ENCODE peak calls at places on chromosome 12, in four cellular contexts. L is stomach, E is spleen, J is GM23338. P is an unnamed sample.

GRCh38 chr12:96219700-96220206 is 25.6 kb downstream of the ELK3 start:
- DNase-seq in L (no peak), E (no peak), J (no peak), P (no peak)

GRCh38 chr12:22858849-22859569 is 234.0 kb downstream of the ETNK1 start:
- DNase-seq in L (no peak), E (no peak), J (no peak), P (no peak)

GRCh38 chr12:2402180-2402579 is 349.4 kb downstream of the CACNA1C start:
- DNase-seq in L (no peak), E (no peak), J (no peak), P (no peak)

GRCh38 chr12:100473716-100474150 is at the start of gene NR1H4:
- DNase-seq in L (no peak), E (no peak), J (no peak), P (no peak)

GRCh38 chr12:59911516-59911915 is 315.7 kb downstream of the SLC16A7 start:
- DNase-seq in L (no peak), E (no peak), J (no peak), P (no peak)

GRCh38 chr12:112017041-112017440 is 3.8 kb downstream of the ERP29 start:
- DNase-seq in L (no peak), E (no peak), J (no peak), P (no peak)

GRCh38 chr12:10453144-10453543 is at the start of gene KLRC1:
- DNase-seq in L (no peak), E (no peak), J (no peak), P (no peak)

GRCh38 chr12:24505366-24506025 is 443.4 kb downstream of the BCAT1 start:
- DNase-seq in L (no peak), E (no peak), J (no peak), P (no peak)

GRCh38 chr12:2170376-2170775 is 117.6 kb downstream of the CACNA1C start:
- DNase-seq in L (no peak), E (no peak), J (no peak), P (no peak)

GRCh38 chr12:6368906-6369525 is 6.3 kb downstream of the SCNN1A start:
- DNase-seq in L (no peak), E (peak; percentile 60), J (no peak), P (no peak)

GRCh38 chr12:104046306-104046705 is 3.7 kb downstream of the GLT8D2 start:
- DNase-seq in L (no peak), E (no peak), J (no peak), P (no peak)

GRCh38 chr12:111438501-111438900 is 32.8 kb downstream of the SH2B3 start:
- DNase-seq in L (peak; percentile 48), E (peak; percentile 89), J (peak; percentile 37), P (no peak)

GRCh38 chr12:57772429-57773322 is at the start of gene EEF1AKMT3:
- DNase-seq in L (peak; percentile 70), E (peak; percentile 90), J (peak; percentile 73), P (peak; percentile 40)

GRCh38 chr12:95545731-95546490 is 5.4 kb downstream of the USP44 start:
- DNase-seq in L (no peak), E (no peak), J (peak; percentile 28), P (no peak)

GRCh38 chr12:5170894-5171293 is 127.2 kb downstream of the KCNA5 start:
- DNase-seq in L (no peak), E (no peak), J (no peak), P (no peak)

GRCh38 chr12:90261283-90261682 is 552.6 kb upstream of the ATP2B1 start:
- DNase-seq in L (no peak), E (no peak), J (no peak), P (no peak)

GRCh38 chr12:82596484-82596883 is 90.2 kb upstream of the TMTC2 start:
- DNase-seq in L (no peak), E (no peak), J (no peak), P (no peak)

GRCh38 chr12:69047990-69048389 is 115.0 kb upstream of the CPM start:
- DNase-seq in L (no peak), E (no peak), J (no peak), P (no peak)

DNA sequence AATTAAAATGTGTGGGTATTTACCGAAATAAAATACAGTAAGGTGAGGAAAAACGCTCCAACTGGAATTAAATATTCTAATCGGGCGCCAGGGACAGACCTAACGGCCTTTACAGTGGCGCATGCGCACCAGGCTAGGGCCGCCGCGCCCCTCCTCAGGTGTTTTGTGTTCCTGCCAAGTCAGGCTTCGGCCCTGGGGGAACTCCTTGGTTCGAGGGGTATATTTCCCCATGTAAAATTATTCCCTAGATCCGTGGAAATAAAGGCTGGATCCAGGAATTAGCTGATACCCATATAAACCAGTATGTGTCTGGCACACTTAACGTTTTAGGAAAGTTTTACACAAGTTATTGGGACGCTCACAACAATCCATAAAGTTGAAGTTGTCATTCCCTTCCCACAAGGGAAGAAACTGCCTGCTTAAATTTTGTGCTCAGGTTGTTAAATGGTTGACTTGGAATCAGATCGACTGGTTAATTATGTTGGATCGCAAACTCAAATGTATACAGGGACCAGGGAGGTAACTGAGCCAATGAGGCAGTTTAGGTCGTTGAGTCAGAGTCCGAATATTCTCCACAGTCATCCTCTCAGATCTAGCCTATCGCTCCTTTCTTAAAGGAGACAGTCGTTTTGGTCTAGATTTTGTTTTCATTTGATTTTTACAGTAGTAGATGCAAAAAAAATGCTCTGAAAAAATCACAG is 617 bp upstream of the ANAPC7 start:
- DNase-seq in L (peak; percentile 82), E (peak; percentile 93), J (peak; percentile 90), P (peak; percentile 69)
- TF ChIP-seq POLR2AphosphoS5 in L (peak; percentile 5), E (peak; percentile 58), J (peak; percentile 44), P (no peak)

GRCh38 chr12:31874961-31875608 is 84.1 kb upstream of the RESF1 start:
- DNase-seq in L (peak; percentile 55), E (peak; percentile 84), J (peak; percentile 29), P (peak; percentile 34)
- TF ChIP-seq POLR2AphosphoS5 in L (peak; percentile 32), E (peak; percentile 82), J (no peak), P (no peak)

GRCh38 chr12:56462565-56462964 is 5.8 kb upstream of the SPRYD4 start:
- DNase-seq in L (no peak), E (no peak), J (peak; percentile 61), P (no peak)

GRCh38 chr12:56469007-56469930 is 891 bp downstream of the SPRYD4 start:
- DNase-seq in L (peak; percentile 32), E (peak; percentile 84), J (no peak), P (no peak)

GRCh38 chr12:56474389-56474788 is 6.0 kb downstream of the SPRYD4 start:
- DNase-seq in L (no peak), E (no peak), J (no peak), P (no peak)

GRCh38 chr12:56468216-56469006 is at the start of gene SPRYD4:
- DNase-seq in L (peak; percentile 95), E (peak; percentile 98), J (peak; percentile 96), P (peak; percentile 80)
- TF ChIP-seq POLR2AphosphoS5 in L (peak; percentile 98), E (peak; percentile 97), J (peak; percentile 90), P (peak; percentile 91)

GRCh38 chr12:127809236-127809635 is 457.7 kb upstream of the TMEM132C start:
- DNase-seq in L (no peak), E (no peak), J (no peak), P (no peak)
- TF ChIP-seq POLR2AphosphoS5 in L (peak; percentile 28), E (no peak), J (no peak), P (no peak)

GRCh38 chr12:737117-737739 is 15.2 kb upstream of the WNK1 start:
- DNase-seq in L (peak; percentile 66), E (no peak), J (no peak), P (no peak)
- TF ChIP-seq POLR2AphosphoS5 in L (peak; percentile 89), E (no peak), J (no peak), P (no peak)

DNA sequence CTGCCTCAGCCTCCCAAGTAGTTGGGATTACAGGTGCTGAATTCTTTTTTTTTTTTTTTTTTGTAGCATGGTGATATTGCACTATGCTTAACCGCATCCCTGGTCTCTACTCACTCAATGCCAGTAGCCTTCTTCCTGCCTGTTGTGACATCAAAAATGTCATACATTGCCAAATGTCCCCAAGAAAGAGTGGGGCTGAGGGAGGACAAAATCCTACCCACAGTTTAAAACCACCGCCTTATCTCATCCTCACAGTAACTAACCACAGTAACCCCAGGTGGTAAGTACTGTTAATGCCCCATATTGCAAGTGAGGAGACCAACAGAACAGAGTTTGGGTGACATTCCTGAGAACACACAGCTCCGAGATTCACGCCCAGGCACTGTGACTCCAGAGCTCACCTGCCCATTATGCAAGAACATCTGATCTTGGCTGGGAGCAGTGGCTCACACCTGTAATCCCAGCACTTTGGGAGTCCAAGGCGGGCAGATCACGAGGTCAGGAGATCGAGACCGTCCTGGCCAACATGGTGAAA is 19.6 kb downstream of the MORN3 start:
- DNase-seq in L (no peak), E (no peak), J (no peak), P (no peak)
- TF ChIP-seq POLR2AphosphoS5 in L (no peak), E (peak; percentile 49), J (no peak), P (no peak)